ENCODE peak calls at places on chromosomes 16 and 17, in five cellular contexts. U is upper lobe of right lung, X is HCT116, I is IMR-90, T is hepatocyte. V is an unnamed sample.

GRCh38 chr16:86059253-86060171 is 160.6 kb downstream of the IRF8 start:
- DNase-seq in U (no peak), X (no peak), T (no peak), I (peak), V (peak)

GRCh38 chr17:9538626-9539025 is 37.0 kb downstream of the STX8 start:
- DNase-seq in U (no peak), X (no peak), I (no peak), T (no peak), V (no peak)

GRCh38 chr17:35345445-35345925 is 27.9 kb downstream of the SLFN11 start:
- DNase-seq in U (no peak), X (no peak), T (no peak), I (no peak), V (no peak)

GRCh38 chr17:71850792-71851191 is 270.0 kb upstream of the SOX9 start:
- DNase-seq in U (no peak), T (no peak), I (no peak), X (no peak), V (no peak)

GRCh38 chr16:81697321-81697885 is 81.7 kb upstream of the PLCG2 start:
- DNase-seq in I (peak), X (peak), T (peak), U (peak), V (peak)

GRCh38 chr16:13401631-13402030 is 500.2 kb downstream of the SHISA9 start:
- DNase-seq in T (no peak), I (no peak), X (no peak), U (no peak), V (no peak)

GRCh38 chr16:70399326-70399725 is 39.6 kb downstream of the ST3GAL2 start:
- DNase-seq in U (no peak), X (no peak), T (no peak), I (no peak), V (no peak)

GRCh38 chr17:72691017-72691416 is 401.5 kb downstream of the SLC39A11 start:
- DNase-seq in T (no peak), I (peak), X (no peak), U (no peak), V (no peak)

GRCh38 chr16:2511996-2512919 is 1.5 kb upstream of the ATP6V0C start:
- DNase-seq in T (no peak), X (no peak), I (no peak), U (no peak), V (no peak)

GRCh38 chr17:4375039-4375748 is 8.7 kb upstream of the UBE2G1 start:
- DNase-seq in T (no peak), X (no peak), U (no peak), I (no peak), V (no peak)

GRCh38 chr16:81632392-81633146 is 146.5 kb upstream of the PLCG2 start:
- DNase-seq in U (no peak), X (peak), T (peak), I (peak), V (peak)

GRCh38 chr17:77460514-77461046 is 319.8 kb downstream of the SEC14L1 start:
- DNase-seq in X (no peak), T (no peak), U (no peak), I (no peak), V (no peak)

GRCh38 chr17:9467518-9467917 is 108.1 kb downstream of the STX8 start:
- DNase-seq in U (no peak), I (no peak), T (no peak), X (no peak), V (no peak)

GRCh38 chr17:58335779-58336455 is 7.3 kb upstream of the TSPOAP1 start:
- DNase-seq in X (no peak), U (peak), I (no peak), T (no peak), V (no peak)

GRCh38 chr17:6572997-6573396 is 16.6 kb upstream of the PITPNM3 start:
- DNase-seq in I (no peak), T (no peak), X (no peak), U (no peak), V (no peak)

GRCh38 chr17:82875418-82875856 is 35.6 kb upstream of the ZNF750 start:
- DNase-seq in X (no peak), I (no peak), T (peak), U (peak), V (no peak)

GRCh38 chr16:79811541-79811940 is 211.0 kb upstream of the MAF start:
- DNase-seq in I (no peak), U (no peak), X (no peak), T (no peak), V (no peak)

GRCh38 chr17:4840893-4841242 is 7.7 kb downstream of the MINK1 start:
- DNase-seq in I (no peak), U (no peak), X (no peak), T (no peak), V (no peak)

GRCh38 chr17:68433911-68434503 is 23.3 kb downstream of the WIPI1 start:
- DNase-seq in X (no peak), T (no peak), U (no peak), I (no peak), V (no peak)

GRCh38 chr17:32628645-32629044 is 141.9 kb downstream of the CDK5R1 start:
- DNase-seq in T (no peak), X (no peak), I (no peak), U (no peak), V (no peak)

GRCh38 chr17:82424863-82425159 is 6.4 kb upstream of the OGFOD3 start:
- DNase-seq in X (no peak), I (no peak), U (no peak), T (no peak), V (no peak)

GRCh38 chr17:19757536-19758180 is 9.6 kb upstream of the ALDH3A1 start:
- DNase-seq in X (no peak), U (no peak), T (no peak), I (no peak), V (no peak)

GRCh38 chr16:69367980-69368379 is 16.4 kb upstream of the TMED6 start:
- DNase-seq in I (peak), T (peak), U (no peak), X (no peak), V (peak)

GRCh38 chr16:87384162-87384999 is 805 bp upstream of the FBXO31 start:
- DNase-seq in X (no peak), T (peak), I (no peak), U (peak), V (no peak)

GRCh38 chr17:49612721-49613120 is 37.0 kb downstream of the NXPH3 start:
- DNase-seq in X (no peak), U (no peak), I (no peak), T (no peak), V (no peak)

GRCh38 chr17:5832886-5833285 is 237.3 kb upstream of the WSCD1 start:
- DNase-seq in I (peak), X (peak), T (no peak), U (no peak), V (peak)

GRCh38 chr17:71900830-71901229 is 220.0 kb upstream of the SOX9 start:
- DNase-seq in X (peak), I (peak), U (no peak), T (no peak), V (peak)

GRCh38 chr17:76154935-76155845 is 14.1 kb upstream of the FOXJ1 start:
- DNase-seq in X (no peak), U (peak), I (no peak), T (no peak), V (no peak)

GRCh38 chr17:47703191-47703591 is 9.2 kb downstream of the TBKBP1 start:
- DNase-seq in X (no peak), U (peak), T (no peak), I (no peak), V (no peak)

GRCh38 chr16:3292604-3293003 is 9.3 kb downstream of the ZNF263 start:
- DNase-seq in U (no peak), I (peak), X (no peak), T (no peak), V (no peak)

DNA sequence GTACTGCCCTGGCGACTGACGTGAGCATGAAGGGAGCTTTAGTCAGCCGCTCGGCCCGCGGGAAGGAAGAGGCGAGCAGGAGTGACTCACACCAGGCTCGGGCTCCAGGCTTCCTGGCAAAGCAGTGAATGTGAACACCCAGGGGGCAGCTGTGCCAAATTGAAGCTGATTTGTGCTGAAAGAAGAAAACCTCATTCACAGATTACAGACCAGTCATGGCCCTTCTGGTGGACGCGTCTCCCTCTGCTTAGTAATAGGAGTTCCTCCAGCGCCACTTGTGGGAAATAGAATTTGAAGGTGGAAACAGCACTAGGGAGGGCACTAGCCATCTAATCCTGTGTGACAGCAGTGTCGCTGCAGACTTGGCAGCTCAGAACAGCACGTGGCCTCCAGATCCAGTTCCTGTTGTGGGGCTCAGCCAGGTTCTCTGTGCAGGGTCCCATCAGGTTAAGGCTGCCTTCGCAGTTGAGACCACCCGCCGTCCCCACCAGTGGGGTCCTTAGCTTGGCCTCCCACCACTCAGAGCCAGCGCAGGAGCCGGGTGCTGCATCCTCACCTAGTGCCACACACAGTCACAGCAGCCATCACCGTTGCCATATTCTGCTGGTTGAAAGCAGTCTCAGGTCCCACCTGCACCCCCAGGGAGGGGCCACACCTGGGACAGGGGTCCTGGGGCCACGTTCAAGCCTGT is 164.5 kb upstream of the CHMP6 start:
- DNase-seq in U (peak), T (peak), X (no peak), I (peak), V (peak)
- TF ChIP-seq CTCF in U (no peak), T (no peak), X (no peak), I (peak), V (peak)

GRCh38 chr16:9412362-9413311 is 321.2 kb downstream of the HAPSTR1 start:
- DNase-seq in I (no peak), X (no peak), T (no peak), U (no peak), V (no peak)
- H3K4me3 ChIP-seq in I (no peak), X (no peak), T (no peak), U (no peak), V (no peak)

GRCh38 chr17:27573971-27574525 is 56.9 kb upstream of the LGALS9 start:
- DNase-seq in I (peak), T (peak), X (no peak), U (no peak), V (peak)
- TF ChIP-seq CTCF in I (no peak), T (no peak), X (no peak), U (no peak), V (peak)

DNA sequence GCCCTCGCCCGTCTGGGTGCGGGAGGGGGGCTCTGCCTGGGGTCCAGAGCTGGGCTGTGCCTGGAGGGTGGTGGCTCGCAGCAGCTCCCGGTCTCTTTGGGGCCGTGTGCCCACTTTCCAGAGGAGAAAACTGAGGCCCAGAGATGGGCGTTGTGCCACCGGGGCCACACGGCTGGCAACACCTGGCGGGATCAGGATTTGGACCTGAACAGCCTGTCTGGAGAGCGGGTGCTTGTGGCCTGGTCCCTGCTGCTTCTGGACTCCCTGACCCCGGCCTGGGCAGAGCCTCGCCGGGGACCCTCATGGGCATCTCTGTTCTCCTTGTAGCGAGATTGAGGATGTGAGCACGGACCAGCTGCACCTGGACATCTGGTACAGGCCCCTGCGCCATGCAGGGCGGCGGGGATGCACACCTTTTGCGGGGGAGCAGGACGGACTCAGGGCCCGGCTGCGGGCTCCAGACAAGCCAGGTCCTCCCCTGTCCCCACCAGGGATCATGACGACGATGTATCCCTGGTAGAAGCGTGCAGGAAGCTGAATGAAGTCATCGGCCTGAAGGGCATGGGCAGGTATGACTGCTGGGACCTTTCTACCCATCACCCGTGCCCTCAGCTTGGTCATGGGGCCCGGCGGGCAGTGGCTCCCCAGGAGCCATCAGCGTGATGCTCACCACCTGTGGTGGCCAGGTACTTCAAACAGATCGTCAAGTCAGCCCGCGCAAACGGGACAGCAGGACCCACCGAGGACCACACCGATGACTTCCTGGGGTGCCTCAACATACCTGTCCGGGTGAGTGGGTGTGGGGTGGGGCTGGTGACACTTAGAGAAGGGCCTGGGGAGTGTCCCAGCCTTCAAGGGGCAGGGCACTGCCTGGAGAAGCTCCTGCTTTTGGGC is 8.3 kb downstream of the BAIAP3 start:
- DNase-seq in I (no peak), U (no peak), X (no peak), T (no peak), V (no peak)
- H3K4me3 ChIP-seq in I (no peak), U (no peak), X (no peak), T (no peak), V (no peak)

V was measured in fibroblast of pulmonary artery.